ENCODE peak calls at places on chromosomes 2 and 18, in seven cellular contexts. One of them, this sample, is unnamed.

GRCh38 chr18:58047556-58047882 is 3.5 kb downstream of the NEDD4L start:
- DNase-seq in bronchial epithelial cell: no peak
- DNase-seq in activated CD8-positive, alpha-beta T cell treated with anti-CD3 and anti-CD28 coated beads for 36 hours: no peak
- DNase-seq in neural crest cell: no peak
- DNase-seq in breast epithelium: no peak
- DNase-seq in mucosa of descending colon: no peak
- DNase-seq in heart left ventricle: no peak
- DNase-seq in this sample: no peak

GRCh38 chr18:10408131-10408530 is 46.3 kb upstream of the APCDD1 start:
- DNase-seq in neural crest cell: no peak
- DNase-seq in activated CD8-positive, alpha-beta T cell treated with anti-CD3 and anti-CD28 coated beads for 36 hours: no peak
- DNase-seq in mucosa of descending colon: no peak
- DNase-seq in bronchial epithelial cell: no peak
- DNase-seq in breast epithelium: no peak
- DNase-seq in heart left ventricle: no peak
- DNase-seq in this sample: no peak

GRCh38 chr18:50143295-50143694 is 51.7 kb downstream of the MYO5B start:
- DNase-seq in heart left ventricle: no peak
- DNase-seq in mucosa of descending colon: no peak
- DNase-seq in breast epithelium: no peak
- DNase-seq in bronchial epithelial cell: no peak
- DNase-seq in neural crest cell: no peak
- DNase-seq in activated CD8-positive, alpha-beta T cell treated with anti-CD3 and anti-CD28 coated beads for 36 hours: no peak
- DNase-seq in this sample: no peak

GRCh38 chr2:24926602-24927252 is 6.7 kb upstream of the ADCY3 start:
- DNase-seq in activated CD8-positive, alpha-beta T cell treated with anti-CD3 and anti-CD28 coated beads for 36 hours: peak; percentile 19
- DNase-seq in heart left ventricle: peak; percentile 72
- DNase-seq in mucosa of descending colon: peak; percentile 44
- DNase-seq in breast epithelium: peak; percentile 57
- DNase-seq in neural crest cell: no peak
- DNase-seq in bronchial epithelial cell: peak; percentile 39
- DNase-seq in this sample: no peak

GRCh38 chr2:5818947-5819346 is 126.8 kb downstream of the SOX11 start:
- DNase-seq in bronchial epithelial cell: no peak
- DNase-seq in mucosa of descending colon: no peak
- DNase-seq in activated CD8-positive, alpha-beta T cell treated with anti-CD3 and anti-CD28 coated beads for 36 hours: no peak
- DNase-seq in heart left ventricle: no peak
- DNase-seq in breast epithelium: no peak
- DNase-seq in neural crest cell: no peak
- DNase-seq in this sample: no peak

GRCh38 chr2:28193552-28194383 is 198.9 kb upstream of the FOSL2 start:
- DNase-seq in bronchial epithelial cell: peak; percentile 56
- DNase-seq in mucosa of descending colon: peak; percentile 30
- DNase-seq in activated CD8-positive, alpha-beta T cell treated with anti-CD3 and anti-CD28 coated beads for 36 hours: peak; percentile 5
- DNase-seq in neural crest cell: no peak
- DNase-seq in breast epithelium: no peak
- DNase-seq in heart left ventricle: no peak
- DNase-seq in this sample: no peak

GRCh38 chr2:195779491-195779890 is 122.5 kb downstream of the SLC39A10 start:
- DNase-seq in neural crest cell: no peak
- DNase-seq in breast epithelium: no peak
- DNase-seq in activated CD8-positive, alpha-beta T cell treated with anti-CD3 and anti-CD28 coated beads for 36 hours: no peak
- DNase-seq in mucosa of descending colon: no peak
- DNase-seq in bronchial epithelial cell: peak; percentile 39
- DNase-seq in heart left ventricle: no peak
- DNase-seq in this sample: no peak

GRCh38 chr2:64543006-64543697 is 19.0 kb downstream of the AFTPH start:
- DNase-seq in bronchial epithelial cell: peak; percentile 32
- DNase-seq in activated CD8-positive, alpha-beta T cell treated with anti-CD3 and anti-CD28 coated beads for 36 hours: no peak
- DNase-seq in heart left ventricle: no peak
- DNase-seq in mucosa of descending colon: no peak
- DNase-seq in breast epithelium: no peak
- DNase-seq in neural crest cell: no peak
- DNase-seq in this sample: no peak

GRCh38 chr2:207165121-207166038 is at the start of gene KLF7:
- DNase-seq in breast epithelium: peak; percentile 56
- DNase-seq in bronchial epithelial cell: no peak
- DNase-seq in neural crest cell: peak; percentile 40
- DNase-seq in mucosa of descending colon: peak; percentile 59
- DNase-seq in heart left ventricle: peak; percentile 68
- DNase-seq in activated CD8-positive, alpha-beta T cell treated with anti-CD3 and anti-CD28 coated beads for 36 hours: peak; percentile 72
- DNase-seq in this sample: peak; percentile 14

GRCh38 chr18:58216071-58216471 is 172.0 kb downstream of the NEDD4L start:
- DNase-seq in bronchial epithelial cell: peak; percentile 59
- DNase-seq in neural crest cell: no peak
- DNase-seq in breast epithelium: no peak
- DNase-seq in activated CD8-positive, alpha-beta T cell treated with anti-CD3 and anti-CD28 coated beads for 36 hours: no peak
- DNase-seq in mucosa of descending colon: no peak
- DNase-seq in heart left ventricle: no peak
- DNase-seq in this sample: no peak

GRCh38 chr18:48698707-48699106 is 159.9 kb downstream of the CTIF start:
- DNase-seq in mucosa of descending colon: no peak
- DNase-seq in bronchial epithelial cell: no peak
- DNase-seq in heart left ventricle: peak; percentile 6
- DNase-seq in neural crest cell: no peak
- DNase-seq in breast epithelium: no peak
- DNase-seq in activated CD8-positive, alpha-beta T cell treated with anti-CD3 and anti-CD28 coated beads for 36 hours: peak; percentile 26
- DNase-seq in this sample: no peak

GRCh38 chr2:173984866-173985588 is 19.9 kb upstream of the SP3 start:
- DNase-seq in neural crest cell: no peak
- DNase-seq in breast epithelium: no peak
- DNase-seq in activated CD8-positive, alpha-beta T cell treated with anti-CD3 and anti-CD28 coated beads for 36 hours: no peak
- DNase-seq in heart left ventricle: no peak
- DNase-seq in bronchial epithelial cell: peak; percentile 79
- DNase-seq in mucosa of descending colon: no peak
- DNase-seq in this sample: no peak

GRCh38 chr2:44136186-44136585 is 32.5 kb upstream of the PPM1B start:
- DNase-seq in heart left ventricle: no peak
- DNase-seq in activated CD8-positive, alpha-beta T cell treated with anti-CD3 and anti-CD28 coated beads for 36 hours: no peak
- DNase-seq in bronchial epithelial cell: peak; percentile 48
- DNase-seq in neural crest cell: no peak
- DNase-seq in breast epithelium: no peak
- DNase-seq in mucosa of descending colon: no peak
- DNase-seq in this sample: no peak

GRCh38 chr2:207764096-207764630 is 5.5 kb downstream of the FZD5 start:
- DNase-seq in heart left ventricle: no peak
- DNase-seq in neural crest cell: no peak
- DNase-seq in mucosa of descending colon: no peak
- DNase-seq in breast epithelium: no peak
- DNase-seq in bronchial epithelial cell: no peak
- DNase-seq in activated CD8-positive, alpha-beta T cell treated with anti-CD3 and anti-CD28 coated beads for 36 hours: no peak
- DNase-seq in this sample: no peak

GRCh38 chr2:158845869-158846268 is 50.8 kb downstream of the DAPL1 start:
- DNase-seq in neural crest cell: no peak
- DNase-seq in bronchial epithelial cell: peak; percentile 61
- DNase-seq in activated CD8-positive, alpha-beta T cell treated with anti-CD3 and anti-CD28 coated beads for 36 hours: no peak
- DNase-seq in breast epithelium: no peak
- DNase-seq in mucosa of descending colon: no peak
- DNase-seq in heart left ventricle: no peak
- DNase-seq in this sample: no peak

GRCh38 chr18:70072678-70073077 is 125.0 kb upstream of the CD226 start:
- DNase-seq in mucosa of descending colon: no peak
- DNase-seq in activated CD8-positive, alpha-beta T cell treated with anti-CD3 and anti-CD28 coated beads for 36 hours: no peak
- DNase-seq in neural crest cell: no peak
- DNase-seq in heart left ventricle: no peak
- DNase-seq in bronchial epithelial cell: peak; percentile 52
- DNase-seq in breast epithelium: no peak
- DNase-seq in this sample: no peak

GRCh38 chr2:6822394-6822793 is 43.3 kb downstream of the CMPK2 start:
- DNase-seq in heart left ventricle: no peak
- DNase-seq in neural crest cell: no peak
- DNase-seq in activated CD8-positive, alpha-beta T cell treated with anti-CD3 and anti-CD28 coated beads for 36 hours: no peak
- DNase-seq in bronchial epithelial cell: no peak
- DNase-seq in breast epithelium: no peak
- DNase-seq in mucosa of descending colon: no peak
- DNase-seq in this sample: no peak

GRCh38 chr2:71261534-71261933 is 34.6 kb upstream of the PAIP2B start:
- DNase-seq in activated CD8-positive, alpha-beta T cell treated with anti-CD3 and anti-CD28 coated beads for 36 hours: no peak
- DNase-seq in neural crest cell: no peak
- DNase-seq in breast epithelium: no peak
- DNase-seq in bronchial epithelial cell: no peak
- DNase-seq in mucosa of descending colon: no peak
- DNase-seq in heart left ventricle: peak; percentile 60
- DNase-seq in this sample: no peak

GRCh38 chr2:190469770-190470169 is 61.6 kb downstream of the MFSD6 start:
- DNase-seq in breast epithelium: no peak
- DNase-seq in heart left ventricle: peak; percentile 51
- DNase-seq in activated CD8-positive, alpha-beta T cell treated with anti-CD3 and anti-CD28 coated beads for 36 hours: no peak
- DNase-seq in neural crest cell: no peak
- DNase-seq in mucosa of descending colon: no peak
- DNase-seq in bronchial epithelial cell: peak; percentile 96
- DNase-seq in this sample: no peak

GRCh38 chr2:151771599-151772358 is 37.5 kb upstream of the NEB start:
- DNase-seq in breast epithelium: no peak
- DNase-seq in activated CD8-positive, alpha-beta T cell treated with anti-CD3 and anti-CD28 coated beads for 36 hours: no peak
- DNase-seq in bronchial epithelial cell: no peak
- DNase-seq in heart left ventricle: no peak
- DNase-seq in neural crest cell: no peak
- DNase-seq in mucosa of descending colon: no peak
- DNase-seq in this sample: no peak

GRCh38 chr2:54052825-54053718 is 62.3 kb upstream of the ACYP2 start:
- DNase-seq in bronchial epithelial cell: peak; percentile 52
- DNase-seq in activated CD8-positive, alpha-beta T cell treated with anti-CD3 and anti-CD28 coated beads for 36 hours: no peak
- DNase-seq in heart left ventricle: no peak
- DNase-seq in neural crest cell: no peak
- DNase-seq in mucosa of descending colon: no peak
- DNase-seq in breast epithelium: no peak
- DNase-seq in this sample: no peak
- TF ChIP-seq CTCF in bronchial epithelial cell: peak; percentile 20
- TF ChIP-seq CTCF in activated CD8-positive, alpha-beta T cell treated with anti-CD3 and anti-CD28 coated beads for 36 hours: no peak
- TF ChIP-seq CTCF in heart left ventricle: no peak
- TF ChIP-seq CTCF in neural crest cell: no peak
- TF ChIP-seq CTCF in mucosa of descending colon: no peak
- TF ChIP-seq CTCF in breast epithelium: no peak
- TF ChIP-seq CTCF in this sample: no peak

GRCh38 chr2:240564571-240565266 is 3.6 kb upstream of the RNPEPL1 start:
- DNase-seq in neural crest cell: no peak
- DNase-seq in heart left ventricle: no peak
- DNase-seq in bronchial epithelial cell: peak; percentile 80
- DNase-seq in breast epithelium: peak; percentile 19
- DNase-seq in activated CD8-positive, alpha-beta T cell treated with anti-CD3 and anti-CD28 coated beads for 36 hours: peak; percentile 70
- DNase-seq in mucosa of descending colon: no peak
- DNase-seq in this sample: no peak
- TF ChIP-seq CTCF in neural crest cell: peak; percentile 26
- TF ChIP-seq CTCF in heart left ventricle: no peak
- TF ChIP-seq CTCF in bronchial epithelial cell: peak; percentile 33
- TF ChIP-seq CTCF in breast epithelium: no peak
- TF ChIP-seq CTCF in activated CD8-positive, alpha-beta T cell treated with anti-CD3 and anti-CD28 coated beads for 36 hours: peak; percentile 69
- TF ChIP-seq CTCF in mucosa of descending colon: no peak
- TF ChIP-seq CTCF in this sample: no peak

DNA sequence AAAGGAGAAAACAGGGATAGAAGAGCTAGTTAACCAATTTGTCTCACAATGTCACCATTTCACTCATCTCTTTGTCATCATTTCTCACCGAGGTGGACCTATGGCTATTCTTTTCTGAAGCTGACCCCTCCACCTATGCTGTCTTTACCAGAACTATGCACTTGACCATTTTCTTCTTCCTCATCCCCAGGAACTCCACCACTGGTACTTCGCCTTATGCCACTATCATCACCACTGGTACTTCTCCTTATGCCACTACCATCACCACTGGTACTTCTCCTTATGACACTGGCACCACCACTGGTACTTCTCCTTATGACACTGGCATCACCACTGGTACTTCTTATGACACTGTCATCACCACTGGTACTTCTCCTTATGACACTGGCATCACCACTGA is 745.8 kb upstream of the CHAC2 start:
- DNase-seq in breast epithelium: no peak
- DNase-seq in bronchial epithelial cell: no peak
- DNase-seq in activated CD8-positive, alpha-beta T cell treated with anti-CD3 and anti-CD28 coated beads for 36 hours: no peak
- DNase-seq in mucosa of descending colon: no peak
- DNase-seq in heart left ventricle: no peak
- DNase-seq in neural crest cell: no peak
- DNase-seq in this sample: no peak
- TF ChIP-seq CTCF in breast epithelium: no peak
- TF ChIP-seq CTCF in bronchial epithelial cell: no peak
- TF ChIP-seq CTCF in activated CD8-positive, alpha-beta T cell treated with anti-CD3 and anti-CD28 coated beads for 36 hours: no peak
- TF ChIP-seq CTCF in mucosa of descending colon: no peak
- TF ChIP-seq CTCF in heart left ventricle: no peak
- TF ChIP-seq CTCF in neural crest cell: no peak
- TF ChIP-seq CTCF in this sample: no peak

GRCh38 chr2:10521356-10521755 is 73.2 kb upstream of the ODC1 start:
- DNase-seq in bronchial epithelial cell: no peak
- DNase-seq in activated CD8-positive, alpha-beta T cell treated with anti-CD3 and anti-CD28 coated beads for 36 hours: no peak
- DNase-seq in neural crest cell: no peak
- DNase-seq in heart left ventricle: no peak
- DNase-seq in breast epithelium: peak; percentile 33
- DNase-seq in mucosa of descending colon: no peak
- DNase-seq in this sample: no peak

GRCh38 chr2:10519067-10519740 is 71.1 kb upstream of the ODC1 start:
- DNase-seq in heart left ventricle: no peak
- DNase-seq in breast epithelium: peak; percentile 47
- DNase-seq in bronchial epithelial cell: no peak
- DNase-seq in mucosa of descending colon: no peak
- DNase-seq in neural crest cell: no peak
- DNase-seq in activated CD8-positive, alpha-beta T cell treated with anti-CD3 and anti-CD28 coated beads for 36 hours: no peak
- DNase-seq in this sample: no peak

GRCh38 chr2:10520926-10521325 is 72.8 kb upstream of the ODC1 start:
- DNase-seq in bronchial epithelial cell: no peak
- DNase-seq in breast epithelium: peak; percentile 24
- DNase-seq in neural crest cell: no peak
- DNase-seq in heart left ventricle: no peak
- DNase-seq in activated CD8-positive, alpha-beta T cell treated with anti-CD3 and anti-CD28 coated beads for 36 hours: no peak
- DNase-seq in mucosa of descending colon: no peak
- DNase-seq in this sample: no peak

GRCh38 chr2:10518470-10519060 is 70.4 kb upstream of the ODC1 start:
- DNase-seq in breast epithelium: no peak
- DNase-seq in bronchial epithelial cell: no peak
- DNase-seq in mucosa of descending colon: no peak
- DNase-seq in heart left ventricle: peak; percentile 9
- DNase-seq in activated CD8-positive, alpha-beta T cell treated with anti-CD3 and anti-CD28 coated beads for 36 hours: no peak
- DNase-seq in neural crest cell: no peak
- DNase-seq in this sample: no peak

GRCh38 chr2:10520154-10520553 is 72.0 kb upstream of the ODC1 start:
- DNase-seq in bronchial epithelial cell: no peak
- DNase-seq in breast epithelium: peak; percentile 27
- DNase-seq in mucosa of descending colon: no peak
- DNase-seq in heart left ventricle: no peak
- DNase-seq in activated CD8-positive, alpha-beta T cell treated with anti-CD3 and anti-CD28 coated beads for 36 hours: peak; percentile 48
- DNase-seq in neural crest cell: no peak
- DNase-seq in this sample: no peak
- TF ChIP-seq CTCF in bronchial epithelial cell: no peak
- TF ChIP-seq CTCF in breast epithelium: no peak
- TF ChIP-seq CTCF in mucosa of descending colon: no peak
- TF ChIP-seq CTCF in heart left ventricle: no peak
- TF ChIP-seq CTCF in activated CD8-positive, alpha-beta T cell treated with anti-CD3 and anti-CD28 coated beads for 36 hours: peak; percentile 30
- TF ChIP-seq CTCF in neural crest cell: peak; percentile 38
- TF ChIP-seq CTCF in this sample: no peak

This sample was measured in thoracic aorta.